ENCODE peak calls at places on chromosomes 1 and 21, in five cellular contexts. G is fibroblast of lung, F is AG10803, O is heart right ventricle, Y is HCT116. H is an unnamed sample.

GRCh38 chr1:176866011-176866410 is 298.5 kb downstream of the ASTN1 start:
- DNase-seq in G (peak), F (peak), O (no peak), Y (no peak), H (peak)

GRCh38 chr1:219317762-219318353 is 144.2 kb downstream of the LYPLAL1 start:
- DNase-seq in G (peak), F (no peak), O (no peak), Y (no peak), H (no peak)

GRCh38 chr1:98468111-98468717 is 193.3 kb upstream of the SNX7 start:
- DNase-seq in G (peak), F (peak), O (no peak), Y (peak), H (no peak)

GRCh38 chr1:117237701-117238413 is 27.1 kb upstream of the VTCN1 start:
- DNase-seq in G (peak), F (peak), O (no peak), Y (no peak), H (peak)

GRCh38 chr1:177163844-177164379 is 600 bp downstream of the ASTN1 start:
- DNase-seq in G (no peak), F (no peak), O (no peak), Y (no peak), H (no peak)

GRCh38 chr1:93591833-93592635 is 89.6 kb downstream of the BCAR3 start:
- DNase-seq in G (peak), F (no peak), O (no peak), Y (no peak), H (no peak)

GRCh38 chr1:180173451-180173850 is 18.8 kb downstream of the QSOX1 start:
- DNase-seq in G (no peak), F (no peak), O (no peak), Y (no peak), H (no peak)

GRCh38 chr21:43884012-43884860 is 19.2 kb downstream of the AGPAT3 start:
- DNase-seq in G (peak), F (no peak), O (peak), Y (peak), H (no peak)

GRCh38 chr1:85448358-85448757 is 16.6 kb downstream of the DDAH1 start:
- DNase-seq in G (peak), F (peak), O (no peak), Y (no peak), H (peak)

GRCh38 chr1:163093169-163093568 is 24.0 kb downstream of the RGS4 start:
- DNase-seq in G (no peak), F (no peak), O (no peak), Y (no peak), H (no peak)

GRCh38 chr1:181732218-181732990 is 249.1 kb downstream of the CACNA1E start:
- DNase-seq in G (no peak), F (no peak), O (no peak), Y (no peak), H (no peak)

GRCh38 chr1:241499910-241500309 is 19.6 kb downstream of the FH start:
- DNase-seq in G (peak), F (peak), O (no peak), Y (no peak), H (no peak)

GRCh38 chr1:44784094-44785026 is 3.6 kb downstream of the BEST4 start:
- DNase-seq in G (no peak), F (no peak), O (no peak), Y (no peak), H (no peak)

GRCh38 chr1:33155877-33156538 is 25.8 kb downstream of the TRIM62 start:
- DNase-seq in G (no peak), F (no peak), O (peak), Y (no peak), H (no peak)

GRCh38 chr1:224432672-224433040 is 1.9 kb downstream of the WDR26 start:
- DNase-seq in G (peak), F (peak), O (no peak), Y (no peak), H (no peak)

GRCh38 chr1:56808385-56808784 is 10.8 kb downstream of the FYB2 start:
- DNase-seq in G (no peak), F (no peak), O (no peak), Y (no peak), H (no peak)

GRCh38 chr1:37612186-37612585 is 16.4 kb upstream of the GNL2 start:
- DNase-seq in G (no peak), F (no peak), O (no peak), Y (no peak), H (no peak)

GRCh38 chr1:4702927-4703326 is 48.5 kb downstream of the AJAP1 start:
- DNase-seq in G (peak), F (peak), O (no peak), Y (no peak), H (no peak)

GRCh38 chr21:46144464-46145070 is 10.8 kb downstream of the FTCD start:
- DNase-seq in G (no peak), F (no peak), O (no peak), Y (no peak), H (peak)
- H3K4me3 ChIP-seq in G (no peak), F (no peak), O (no peak), Y (no peak), H (no peak)

GRCh38 chr1:26959270-26959669 is 998 bp downstream of the KDF1 start:
- DNase-seq in G (no peak), F (no peak), O (no peak), Y (no peak), H (no peak)

GRCh38 chr1:26959722-26960624 is at the start of gene KDF1:
- DNase-seq in G (no peak), F (no peak), O (no peak), Y (peak), H (no peak)

GRCh38 chr1:26957306-26957705 is 3.0 kb downstream of the KDF1 start:
- DNase-seq in G (no peak), F (no peak), O (no peak), Y (no peak), H (no peak)

GRCh38 chr1:26961826-26962225 is 1.6 kb upstream of the KDF1 start:
- DNase-seq in G (peak), F (peak), O (no peak), Y (no peak), H (peak)

GRCh38 chr1:26960625-26960966 is 328 bp upstream of the KDF1 start:
- DNase-seq in G (no peak), F (no peak), O (no peak), Y (no peak), H (no peak)
- H3K4me3 ChIP-seq in G (no peak), F (no peak), O (no peak), Y (peak), H (no peak)

DNA sequence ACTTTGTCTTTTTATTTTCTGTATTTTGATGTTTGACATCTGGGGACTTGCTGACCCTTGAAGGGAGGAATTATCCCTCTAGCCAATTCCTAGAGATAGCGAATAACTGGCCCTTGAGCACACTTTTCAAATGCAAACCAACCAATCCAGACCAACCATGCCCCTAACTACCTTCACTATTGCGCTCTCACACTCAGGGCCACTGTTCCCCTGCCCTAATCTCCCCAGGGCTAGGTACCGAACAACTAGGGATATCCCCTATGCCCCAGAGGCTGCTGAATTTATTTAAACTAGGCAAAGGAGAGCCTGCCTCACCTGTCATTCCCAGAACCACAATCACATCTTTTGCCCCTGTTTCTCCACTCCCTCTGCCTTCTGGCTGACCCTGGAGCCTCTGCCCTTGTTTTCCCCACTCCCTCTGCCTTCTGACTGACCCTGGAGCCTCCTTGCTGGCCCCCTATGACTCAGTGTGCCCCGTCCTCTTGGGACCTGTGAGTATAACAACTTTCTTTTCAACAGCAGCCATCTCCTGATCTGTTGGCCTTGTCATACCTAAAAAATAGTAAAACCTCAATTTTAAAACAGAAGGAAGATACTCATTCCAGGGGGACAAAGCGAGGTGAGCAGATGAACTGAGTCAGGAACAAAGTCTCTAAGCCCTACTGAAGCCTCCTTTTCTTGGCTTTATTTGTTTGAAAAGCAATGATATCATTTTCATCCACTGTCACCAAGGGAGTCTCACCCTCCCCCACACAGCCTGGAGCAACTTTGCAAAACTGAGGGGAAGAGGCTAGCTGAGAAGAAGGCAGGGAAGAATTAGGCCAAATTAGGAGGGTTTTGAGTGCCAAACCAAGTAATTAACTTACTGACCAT is 115.5 kb downstream of the NMNAT2 start:
- DNase-seq in G (no peak), F (no peak), O (no peak), Y (no peak), H (no peak)
- H3K4me3 ChIP-seq in G (no peak), F (no peak), O (no peak), Y (no peak), H (no peak)

GRCh38 chr1:246786606-246787238 is 62.5 kb downstream of the SCCPDH start:
- DNase-seq in G (no peak), F (no peak), O (no peak), Y (no peak), H (no peak)
- H3K4me3 ChIP-seq in G (no peak), F (no peak), O (no peak), Y (no peak), H (no peak)

GRCh38 chr21:41765393-41765950 is 1.4 kb downstream of the RIPK4 start:
- DNase-seq in G (no peak), F (no peak), O (no peak), Y (no peak), H (no peak)

GRCh38 chr21:41764558-41765392 is 2.1 kb downstream of the RIPK4 start:
- DNase-seq in G (no peak), F (no peak), O (no peak), Y (no peak), H (no peak)

GRCh38 chr21:41767606-41768370 is 936 bp upstream of the RIPK4 start:
- DNase-seq in G (peak), F (no peak), O (no peak), Y (no peak), H (no peak)

GRCh38 chr21:41766883-41767605 is at the start of gene RIPK4:
- DNase-seq in G (peak), F (peak), O (no peak), Y (peak), H (peak)

GRCh38 chr21:41766051-41766882 is 585 bp downstream of the RIPK4 start:
- DNase-seq in G (no peak), F (no peak), O (no peak), Y (no peak), H (no peak)
- H3K4me3 ChIP-seq in G (no peak), F (peak), O (peak), Y (peak), H (peak)

GRCh38 chr1:53890522-53890941 is 935 bp upstream of the YIPF1 start:
- DNase-seq in G (no peak), F (no peak), O (no peak), Y (no peak), H (no peak)
- H3K4me3 ChIP-seq in G (peak), F (peak), O (peak), Y (peak), H (peak)

DNA sequence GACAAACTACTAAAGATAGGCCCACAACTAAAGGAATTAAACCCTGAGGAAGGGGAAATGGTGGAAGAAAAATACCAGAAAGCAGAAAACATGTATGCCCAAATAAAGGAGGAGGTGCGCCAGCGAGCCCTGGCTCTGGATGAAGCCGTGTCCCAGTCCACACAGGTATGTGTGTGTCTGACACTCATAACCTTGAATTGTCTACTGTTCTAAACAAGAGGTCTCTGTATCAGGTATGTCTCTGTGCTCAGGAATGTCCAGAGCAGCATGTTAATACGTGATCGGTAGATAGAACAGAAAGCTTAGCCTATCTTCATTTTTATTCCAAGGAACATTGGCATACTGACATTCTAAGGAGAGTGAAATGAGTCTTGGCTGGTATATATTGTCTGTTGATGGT is 55.8 kb upstream of the BMP8A start:
- DNase-seq in G (no peak), F (no peak), O (no peak), Y (no peak), H (no peak)
- H3K4me3 ChIP-seq in G (no peak), F (no peak), O (no peak), Y (no peak), H (no peak)